ENCODE peak calls at places on chromosomes 1 and 21, in nine cellular contexts. B is endodermal cell; Q is astrocyte; R is CD4-positive, CD25-positive, alpha-beta regulatory T cell; Y is HCT116; S is thoracic aorta; E is esophagus squamous epithelium; I is uterus; F is MM.1S. N is an unnamed sample.

GRCh38 chr1:63135801-63136200 is 186.6 kb upstream of the FOXD3 start:
- DNase-seq in B (no peak), Q (no peak), R (no peak), Y (no peak), S (no peak), E (no peak), I (no peak), F (no peak), N (no peak)

GRCh38 chr1:100713636-100714035 is 5.9 kb upstream of the VCAM1 start:
- DNase-seq in B (no peak), Q (no peak), R (no peak), Y (no peak), S (no peak), E (no peak), I (no peak), F (no peak), N (no peak)

GRCh38 chr21:38380391-38381137 is 117.7 kb downstream of the ERG start:
- DNase-seq in B (no peak), Q (peak; percentile 17), R (no peak), Y (no peak), S (no peak), E (no peak), I (no peak), F (no peak), N (no peak)

GRCh38 chr1:232688398-232688797 is 58.5 kb upstream of the SIPA1L2 start:
- DNase-seq in B (no peak), Q (no peak), R (no peak), Y (no peak), S (no peak), E (no peak), I (no peak), F (no peak), N (no peak)

GRCh38 chr21:15953551-15954116 is 223.9 kb downstream of the USP25 start:
- DNase-seq in B (no peak), Q (no peak), R (no peak), Y (no peak), S (no peak), E (no peak), I (no peak), F (no peak), N (no peak)

GRCh38 chr1:15326691-15327530 is 79.9 kb downstream of the FHAD1 start:
- DNase-seq in B (no peak), Q (peak; percentile 85), R (no peak), Y (no peak), S (no peak), E (no peak), I (no peak), F (no peak), N (no peak)

GRCh38 chr1:185767721-185768120 is 33.5 kb downstream of the HMCN1 start:
- DNase-seq in B (no peak), Q (no peak), R (no peak), Y (no peak), S (no peak), E (no peak), I (no peak), F (no peak), N (no peak)

GRCh38 chr1:229714964-229715603 is 89.0 kb downstream of the URB2 start:
- DNase-seq in B (peak; percentile 82), Q (no peak), R (peak; percentile 13), Y (peak; percentile 37), S (no peak), E (no peak), I (no peak), F (peak; percentile 71), N (peak; percentile 23)

GRCh38 chr1:110228853-110229252 is 18.7 kb downstream of the KCNC4 start:
- DNase-seq in B (no peak), Q (no peak), R (no peak), Y (no peak), S (no peak), E (no peak), I (no peak), F (no peak), N (no peak)

GRCh38 chr1:8133190-8133589 is 107.1 kb upstream of the ERRFI1 start:
- DNase-seq in B (no peak), Q (no peak), R (no peak), Y (no peak), S (no peak), E (no peak), I (no peak), F (no peak), N (no peak)

GRCh38 chr1:8134546-8135235 is 108.6 kb upstream of the ERRFI1 start:
- DNase-seq in B (no peak), Q (peak; percentile 65), R (no peak), Y (no peak), S (no peak), E (no peak), I (no peak), F (no peak), N (no peak)

GRCh38 chr1:8133657-8134430 is 107.7 kb upstream of the ERRFI1 start:
- DNase-seq in B (no peak), Q (peak; percentile 98), R (no peak), Y (peak; percentile 60), S (peak; percentile 46), E (no peak), I (peak; percentile 82), F (no peak), N (peak; percentile 58)

GRCh38 chr1:8136766-8137165 is 110.7 kb upstream of the ERRFI1 start:
- DNase-seq in B (no peak), Q (no peak), R (no peak), Y (no peak), S (no peak), E (no peak), I (no peak), F (no peak), N (no peak)

DNA sequence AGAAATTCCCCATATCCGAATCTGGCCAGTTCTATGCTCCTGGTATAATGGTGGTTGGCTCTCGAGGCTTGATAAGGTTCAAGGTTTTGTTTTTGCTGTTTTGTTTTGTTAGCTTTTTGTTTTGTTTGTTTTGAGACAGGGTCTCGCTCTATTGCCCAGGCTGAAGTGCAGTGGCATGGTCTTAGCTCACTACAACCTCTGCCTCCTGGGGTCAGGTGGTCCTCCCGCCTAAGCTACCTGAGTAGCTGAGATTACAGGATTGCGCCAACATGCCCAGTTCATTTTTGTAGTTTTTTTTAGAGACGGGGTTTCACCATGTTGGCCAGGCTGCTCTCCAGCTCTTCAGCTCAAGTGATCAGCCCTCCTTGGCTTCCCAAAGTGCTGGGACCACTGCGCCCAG is 109.1 kb upstream of the ERRFI1 start:
- DNase-seq in B (no peak), Q (no peak), R (no peak), Y (no peak), S (no peak), E (no peak), I (no peak), F (no peak), N (no peak)
- H3K4me1 ChIP-seq in B (peaks cover 2% of the 10 kb centered on the region), Q (peaks cover 42% of the 10 kb centered on the region), R (no peaks in the 10 kb centered on the region), Y (peaks cover 86% of the 10 kb centered on the region), S (peaks cover 28% of the 10 kb centered on the region), E (peaks cover 8% of the 10 kb centered on the region), I (no peaks in the 10 kb centered on the region), F (no peaks in the 10 kb centered on the region), N (peaks cover 33% of the 10 kb centered on the region)

DNA sequence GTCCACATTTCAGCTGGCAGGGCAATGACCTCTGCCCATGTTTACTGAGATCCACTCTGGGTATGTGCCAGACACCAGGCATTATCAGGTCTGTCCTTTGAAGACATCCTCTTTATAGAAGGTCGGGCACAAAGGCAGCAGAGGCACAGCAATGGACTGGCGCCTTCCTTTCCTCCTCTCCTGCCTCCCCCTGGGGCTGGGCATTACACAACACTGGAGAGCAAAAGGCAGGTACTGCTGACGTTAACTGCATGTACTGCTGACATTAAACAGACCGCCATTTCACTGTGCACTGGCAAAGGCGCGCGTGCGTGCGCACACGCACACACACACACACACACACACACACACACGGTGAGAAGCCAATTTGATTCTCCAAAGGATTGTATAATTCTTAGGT is 2.0 kb upstream of the UBXN10 start:
- DNase-seq in B (no peak), Q (no peak), R (no peak), Y (no peak), S (no peak), E (no peak), I (no peak), F (no peak), N (peak; percentile 33)
- H3K4me1 ChIP-seq in B (peaks cover 20% of the 10 kb centered on the region), Q (peaks cover 7% of the 10 kb centered on the region), R (peaks cover 27% of the 10 kb centered on the region), Y (no peaks in the 10 kb centered on the region), S (no peaks in the 10 kb centered on the region), E (peaks cover 5% of the 10 kb centered on the region), I (no peaks in the 10 kb centered on the region), F (no peaks in the 10 kb centered on the region), N (peaks cover 11% of the 10 kb centered on the region)

DNA sequence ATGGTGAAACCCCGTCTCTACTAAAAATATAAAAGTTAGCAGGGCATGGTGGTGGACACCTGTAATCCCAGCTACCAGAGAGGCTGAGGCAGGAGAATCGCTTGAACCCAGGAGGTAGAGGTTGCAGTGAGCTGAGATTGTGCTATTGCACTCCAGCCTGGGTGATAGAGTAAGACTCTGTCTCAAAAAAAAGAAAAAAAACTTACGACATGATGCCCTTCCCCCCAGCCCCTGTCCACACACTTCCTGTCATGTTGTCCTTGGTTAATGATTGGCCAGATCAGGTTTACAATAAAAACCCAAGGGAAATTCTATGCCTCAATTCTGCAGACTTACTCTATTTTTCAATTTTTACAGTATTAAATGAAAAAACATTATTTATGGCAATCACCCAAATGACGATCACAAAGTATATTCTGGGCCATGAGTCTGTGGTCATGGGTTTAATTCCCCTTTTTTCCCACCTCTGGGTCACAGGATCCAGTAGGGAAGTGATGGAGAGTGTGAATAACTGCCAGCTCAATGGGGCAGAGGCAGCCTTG is 90.3 kb downstream of the BCAR3 start:
- DNase-seq in B (no peak), Q (no peak), R (no peak), Y (no peak), S (no peak), E (no peak), I (no peak), F (no peak), N (no peak)
- H3K4me1 ChIP-seq in B (peaks cover 3% of the 10 kb centered on the region), Q (peaks cover 33% of the 10 kb centered on the region), R (no peaks in the 10 kb centered on the region), Y (peaks cover 33% of the 10 kb centered on the region), S (peaks cover 25% of the 10 kb centered on the region), E (peaks cover 14% of the 10 kb centered on the region), I (no peaks in the 10 kb centered on the region), F (no peaks in the 10 kb centered on the region), N (peaks cover 5% of the 10 kb centered on the region)

DNA sequence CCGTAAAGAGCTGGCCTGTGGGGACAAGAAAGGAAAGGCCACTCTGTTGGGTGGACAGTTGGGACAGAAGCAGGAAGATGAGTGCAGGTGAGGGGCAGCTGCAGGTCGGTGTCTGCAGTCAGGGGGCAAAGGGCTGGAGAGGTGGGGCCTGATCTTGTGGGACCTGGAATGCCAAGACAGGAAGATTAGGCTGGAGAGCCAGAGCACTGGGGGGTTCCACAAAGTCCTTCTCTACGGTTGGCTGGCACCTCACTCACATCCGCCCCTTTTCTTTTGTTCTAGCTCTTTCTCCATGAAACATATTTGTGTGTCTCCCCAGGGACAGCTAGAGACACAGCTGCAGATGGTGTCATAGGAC is 404.1 kb downstream of the PTPRU start:
- DNase-seq in B (peak; percentile 30), Q (no peak), R (no peak), Y (no peak), S (no peak), E (no peak), I (no peak), F (no peak), N (no peak)
- H3K4me1 ChIP-seq in B (no peaks in the 10 kb centered on the region), Q (peaks cover 17% of the 10 kb centered on the region), R (no peaks in the 10 kb centered on the region), Y (peaks cover 34% of the 10 kb centered on the region), S (no peaks in the 10 kb centered on the region), E (no peaks in the 10 kb centered on the region), I (no peaks in the 10 kb centered on the region), F (no peaks in the 10 kb centered on the region), N (no peaks in the 10 kb centered on the region)

GRCh38 chr1:149846042-149846441 is 53.3 kb upstream of the BOLA1 start:
- DNase-seq in B (no peak), Q (no peak), R (no peak), Y (no peak), S (no peak), E (no peak), I (no peak), F (peak; percentile 7), N (no peak)
- H3K4me1 ChIP-seq in B (no peaks in the 10 kb centered on the region), Q (peaks cover 34% of the 10 kb centered on the region), R (peaks cover 61% of the 10 kb centered on the region), Y (peaks cover 56% of the 10 kb centered on the region), S (peaks cover 34% of the 10 kb centered on the region), E (peaks cover 12% of the 10 kb centered on the region), I (peaks cover 18% of the 10 kb centered on the region), F (peaks cover 27% of the 10 kb centered on the region), N (peaks cover 52% of the 10 kb centered on the region)

N was measured in adrenal gland.